ENCODE peak calls at places on chromosomes 13 and 19, in five cellular contexts. S is CD8-positive, alpha-beta memory T cell; U is effector memory CD8-positive, alpha-beta T cell; N is nephron progenitor cell; X is activated CD4-positive, CD25-positive, alpha-beta regulatory T cell treated with anti-CD3 and anti-CD28 coated beads, Interleukin-2, amount 50 U/mL, for 16 hours. I is an unnamed sample.

GRCh38 chr19:1922803-1923202 is 17.6 kb downstream of the ADAT3 start:
- DNase-seq in S (no peak), U (no peak), N (no peak), X (no peak), I (no peak)

GRCh38 chr13:28574617-28575142 is 79.8 kb upstream of the FLT1 start:
- DNase-seq in S (no peak), U (no peak), N (no peak), X (no peak), I (no peak)

GRCh38 chr19:44607049-44607448 is 6.3 kb upstream of the IGSF23 start:
- DNase-seq in S (no peak), U (no peak), N (no peak), X (no peak), I (no peak)

GRCh38 chr19:8363803-8364771 is at the start of gene ANGPTL4:
- DNase-seq in S (peak), U (peak), N (peak), X (peak), I (peak)

GRCh38 chr19:49336482-49337266 is 1.5 kb downstream of the CD37 start:
- DNase-seq in S (no peak), U (no peak), N (no peak), X (no peak), I (no peak)

GRCh38 chr19:51800849-51801244 is 5.9 kb downstream of the FPR3 start:
- DNase-seq in S (no peak), U (no peak), N (no peak), X (no peak), I (no peak)

GRCh38 chr19:45125975-45126493 is 33.1 kb downstream of the PPP1R37 start:
- DNase-seq in S (peak), U (peak), N (peak), X (peak), I (peak)

GRCh38 chr19:46271488-46272197 is 25.2 kb upstream of the HIF3A start:
- DNase-seq in S (no peak), U (no peak), N (no peak), X (no peak), I (no peak)

GRCh38 chr13:112911285-112911701 is 57.7 kb upstream of the MCF2L start:
- DNase-seq in S (no peak), U (no peak), N (no peak), X (no peak), I (no peak)

GRCh38 chr13:42345367-42345766 is 73.4 kb downstream of the AKAP11 start:
- DNase-seq in S (no peak), U (no peak), N (no peak), X (no peak), I (no peak)

GRCh38 chr19:17495639-17496265 is 15.7 kb upstream of the PGLS start:
- DNase-seq in S (no peak), U (no peak), N (no peak), X (no peak), I (no peak)

GRCh38 chr19:50728084-50728737 is 5.0 kb downstream of the CLEC11A start:
- DNase-seq in S (no peak), U (no peak), N (peak), X (peak), I (peak)

GRCh38 chr13:92972751-92973150 is 253.9 kb upstream of the GPC6 start:
- DNase-seq in S (no peak), U (no peak), N (no peak), X (no peak), I (no peak)

GRCh38 chr19:58368561-58369360 is 6.2 kb upstream of the ZNF497 start:
- DNase-seq in S (no peak), U (no peak), N (no peak), X (no peak), I (no peak)

GRCh38 chr13:114145722-114146121 is 13.3 kb upstream of the RASA3 start:
- DNase-seq in S (no peak), U (no peak), N (no peak), X (no peak), I (no peak)

GRCh38 chr19:30255783-30256509 is 116.2 kb upstream of the ZNF536 start:
- DNase-seq in S (no peak), U (no peak), N (peak), X (no peak), I (no peak)

GRCh38 chr19:46613525-46613924 is 11.4 kb downstream of the PTGIR start:
- DNase-seq in S (no peak), U (no peak), N (no peak), X (no peak), I (no peak)

GRCh38 chr19:32172761-32173160 is 172.6 kb upstream of the ZNF507 start:
- DNase-seq in S (no peak), U (no peak), N (no peak), X (no peak), I (no peak)

GRCh38 chr19:46019270-46019669 is 3.6 kb downstream of the PGLYRP1 start:
- DNase-seq in S (no peak), U (no peak), N (no peak), X (no peak), I (no peak)

GRCh38 chr13:49828452-49828851 is 36.0 kb upstream of the KPNA3 start:
- DNase-seq in S (no peak), U (no peak), N (no peak), X (no peak), I (no peak)

GRCh38 chr13:52600666-52601065 is 41.6 kb upstream of the HNRNPA1L2 start:
- DNase-seq in S (no peak), U (no peak), N (no peak), X (no peak), I (no peak)

GRCh38 chr19:18781047-18781600 is 10.0 kb downstream of the COMP start:
- DNase-seq in S (no peak), U (no peak), N (no peak), X (no peak), I (no peak)

GRCh38 chr13:23288995-23289394 is 108.2 kb downstream of the SGCG start:
- DNase-seq in S (no peak), U (no peak), N (no peak), X (no peak), I (no peak)

GRCh38 chr19:6278740-6279619 is 795 bp downstream of the MLLT1 start:
- DNase-seq in S (peak), U (no peak), N (no peak), X (no peak), I (no peak)

GRCh38 chr13:101306773-101307172 is 109.5 kb downstream of the NALCN start:
- DNase-seq in S (no peak), U (no peak), N (no peak), X (no peak), I (no peak)

GRCh38 chr19:45103200-45103624 is 10.2 kb downstream of the PPP1R37 start:
- DNase-seq in S (peak), U (peak), N (no peak), X (no peak), I (peak)

GRCh38 chr19:46731584-46731983 is 14.3 kb upstream of the FKRP start:
- DNase-seq in S (no peak), U (no peak), N (no peak), X (no peak), I (no peak)

GRCh38 chr13:25037057-25037813 is 58.7 kb upstream of the PABPC3 start:
- DNase-seq in S (no peak), U (peak), N (peak), X (no peak), I (peak)

GRCh38 chr13:39578821-39579291 is 24.1 kb downstream of the LHFPL6 start:
- DNase-seq in S (no peak), U (no peak), N (no peak), X (no peak), I (no peak)

GRCh38 chr19:6057651-6058365 is 52.5 kb downstream of the RFX2 start:
- DNase-seq in S (no peak), U (no peak), N (no peak), X (no peak), I (no peak)

GRCh38 chr13:51552027-51552426 is 32.2 kb upstream of the WDFY2 start:
- DNase-seq in S (no peak), U (no peak), N (no peak), X (no peak), I (no peak)